ENCODE peak calls at places on chromosomes 16 and 17, in five cellular contexts. One of them, this sample, is unnamed.

GRCh38 chr16:71479420-71479819 is 9.7 kb downstream of the ZNF19 start:
- DNase-seq in K562: peak
- DNase-seq in H1: no peak
- DNase-seq in GM12878: no peak
- DNase-seq in GM12892: no peak
- DNase-seq in this sample: no peak

GRCh38 chr16:48505705-48506104 is 104.3 kb downstream of the N4BP1 start:
- DNase-seq in K562: no peak
- DNase-seq in H1: no peak
- DNase-seq in GM12878: no peak
- DNase-seq in GM12892: no peak
- DNase-seq in this sample: no peak

GRCh38 chr17:83145831-83146230 is 66.4 kb downstream of the METRNL start:
- DNase-seq in K562: no peak
- DNase-seq in H1: no peak
- DNase-seq in GM12878: no peak
- DNase-seq in GM12892: no peak
- DNase-seq in this sample: no peak

GRCh38 chr17:10683853-10684252 is 13.5 kb downstream of the SCO1 start:
- DNase-seq in K562: peak
- DNase-seq in H1: no peak
- DNase-seq in GM12878: no peak
- DNase-seq in GM12892: no peak
- DNase-seq in this sample: no peak

GRCh38 chr16:29811896-29812665 is at the start of gene PRRT2:
- DNase-seq in K562: peak
- DNase-seq in H1: peak
- DNase-seq in GM12878: no peak
- DNase-seq in GM12892: no peak
- DNase-seq in this sample: no peak

GRCh38 chr17:70804161-70804560 is 634.8 kb downstream of the KCNJ2 start:
- DNase-seq in K562: no peak
- DNase-seq in H1: no peak
- DNase-seq in GM12878: no peak
- DNase-seq in GM12892: no peak
- DNase-seq in this sample: no peak

GRCh38 chr16:88716601-88717001 is 10.3 kb downstream of the CTU2 start:
- DNase-seq in K562: no peak
- DNase-seq in H1: no peak
- DNase-seq in GM12878: no peak
- DNase-seq in GM12892: no peak
- DNase-seq in this sample: no peak

GRCh38 chr16:73122604-73123386 is 74.9 kb upstream of the ZFHX3 start:
- DNase-seq in K562: no peak
- DNase-seq in H1: no peak
- DNase-seq in GM12878: no peak
- DNase-seq in GM12892: no peak
- DNase-seq in this sample: no peak

DNA sequence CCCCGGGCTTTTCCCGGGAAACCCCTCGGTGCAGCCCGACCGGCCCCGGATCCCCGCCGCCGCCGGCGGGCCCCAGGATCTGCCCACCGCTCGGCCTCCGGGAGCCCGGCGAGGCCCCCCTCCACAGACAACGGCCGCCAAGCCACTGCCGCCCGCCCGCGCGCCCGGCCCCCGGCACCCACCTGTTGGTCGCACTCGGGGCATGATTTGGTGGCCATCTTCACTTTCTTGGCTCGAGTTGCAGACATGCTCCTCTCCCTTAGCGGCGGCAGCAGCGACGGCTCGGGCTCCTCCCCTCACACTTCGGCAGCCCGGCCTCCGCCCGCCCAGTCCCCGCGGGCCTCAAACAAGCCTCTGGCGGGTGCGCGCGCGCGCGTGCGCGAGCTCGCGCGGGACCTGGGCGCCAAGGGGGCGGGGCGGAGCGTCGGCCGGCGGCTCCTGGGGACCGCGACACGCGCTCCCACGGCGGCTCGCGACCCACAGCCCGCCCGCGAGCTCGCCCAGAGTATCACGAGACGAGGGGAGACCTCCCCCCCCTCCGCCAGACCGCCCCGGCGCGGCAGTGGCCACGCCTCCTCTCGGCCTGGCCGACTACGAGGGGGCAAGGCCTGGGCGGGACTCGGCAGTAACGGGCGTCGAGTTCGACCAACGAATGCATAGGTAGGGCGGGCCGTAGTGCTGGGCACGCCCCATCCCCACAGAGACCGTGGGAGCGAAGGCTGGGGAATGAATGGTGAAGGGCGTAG is at the start of gene C16orf87:
- DNase-seq in K562: peak
- DNase-seq in H1: peak
- DNase-seq in GM12878: peak
- DNase-seq in GM12892: peak
- DNase-seq in this sample: peak
- TF ChIP-seq POLR2A in K562: peak
- TF ChIP-seq POLR2A in H1: peak
- TF ChIP-seq POLR2A in GM12878: peak
- TF ChIP-seq POLR2A in GM12892: peak
- TF ChIP-seq POLR2A in this sample: peak

DNA sequence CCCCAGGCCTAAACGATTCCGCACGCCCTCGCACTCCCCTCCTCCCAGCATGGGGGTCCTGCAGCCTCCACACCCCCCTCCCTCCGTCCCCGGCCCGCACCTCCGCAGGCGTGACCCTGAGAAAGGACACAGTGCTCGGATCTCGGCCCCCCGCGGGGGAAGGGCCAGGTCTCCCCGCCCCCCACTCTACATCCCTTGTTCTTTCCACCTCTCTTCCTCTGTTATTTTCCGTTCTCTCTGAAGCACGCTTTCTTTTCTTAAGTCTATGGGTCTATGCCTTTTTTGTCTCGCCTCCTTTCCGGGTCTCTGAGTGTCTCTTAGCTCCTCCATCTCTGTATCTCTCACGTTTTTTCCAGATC is 2.0 kb upstream of the HES7 start:
- DNase-seq in K562: peak
- DNase-seq in H1: no peak
- DNase-seq in GM12878: no peak
- DNase-seq in GM12892: no peak
- DNase-seq in this sample: no peak
- TF ChIP-seq TAF1 in K562: no peak
- TF ChIP-seq TAF1 in H1: no peak
- TF ChIP-seq TAF1 in GM12878: no peak
- TF ChIP-seq TAF1 in GM12892: no peak
- TF ChIP-seq TAF1 in this sample: no peak

DNA sequence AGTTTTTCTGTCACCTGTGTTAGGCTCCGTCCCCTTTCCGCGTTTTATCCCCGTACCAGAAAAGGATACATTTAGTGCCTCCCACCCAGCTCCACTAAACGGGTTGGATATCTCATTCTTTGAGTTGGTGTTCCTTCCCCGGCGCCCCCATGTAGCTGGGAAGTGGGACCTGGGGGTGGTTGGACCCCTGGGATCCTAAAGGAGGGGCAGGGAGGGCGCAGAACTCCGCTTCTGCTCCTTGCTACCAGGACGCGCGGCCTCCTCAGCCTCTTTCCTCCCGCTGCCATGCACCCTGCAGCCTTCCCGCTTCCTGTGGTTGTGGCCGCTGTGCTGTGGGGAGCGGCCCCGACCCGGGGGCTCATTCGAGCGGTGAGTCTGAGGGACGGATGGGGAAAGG is 555 bp downstream of the RNF167 start:
- DNase-seq in K562: no peak
- DNase-seq in H1: no peak
- DNase-seq in GM12878: no peak
- DNase-seq in GM12892: no peak
- DNase-seq in this sample: no peak
- TF ChIP-seq POLR2A in K562: no peak
- TF ChIP-seq POLR2A in H1: no peak
- TF ChIP-seq POLR2A in GM12878: peak
- TF ChIP-seq POLR2A in GM12892: no peak
- TF ChIP-seq POLR2A in this sample: no peak

GRCh38 chr17:45016823-45017222 is 34.6 kb downstream of the DCAKD start:
- DNase-seq in K562: peak
- DNase-seq in H1: no peak
- DNase-seq in GM12878: no peak
- DNase-seq in GM12892: no peak
- DNase-seq in this sample: no peak

GRCh38 chr17:45019177-45019711 is 32.2 kb downstream of the DCAKD start:
- DNase-seq in K562: peak
- DNase-seq in H1: no peak
- DNase-seq in GM12878: no peak
- DNase-seq in GM12892: peak
- DNase-seq in this sample: peak

GRCh38 chr17:45020354-45021138 is 30.9 kb downstream of the DCAKD start:
- DNase-seq in K562: no peak
- DNase-seq in H1: peak
- DNase-seq in GM12878: no peak
- DNase-seq in GM12892: no peak
- DNase-seq in this sample: no peak

GRCh38 chr17:45016237-45016636 is 35.2 kb downstream of the DCAKD start:
- DNase-seq in K562: no peak
- DNase-seq in H1: no peak
- DNase-seq in GM12878: no peak
- DNase-seq in GM12892: no peak
- DNase-seq in this sample: no peak

DNA sequence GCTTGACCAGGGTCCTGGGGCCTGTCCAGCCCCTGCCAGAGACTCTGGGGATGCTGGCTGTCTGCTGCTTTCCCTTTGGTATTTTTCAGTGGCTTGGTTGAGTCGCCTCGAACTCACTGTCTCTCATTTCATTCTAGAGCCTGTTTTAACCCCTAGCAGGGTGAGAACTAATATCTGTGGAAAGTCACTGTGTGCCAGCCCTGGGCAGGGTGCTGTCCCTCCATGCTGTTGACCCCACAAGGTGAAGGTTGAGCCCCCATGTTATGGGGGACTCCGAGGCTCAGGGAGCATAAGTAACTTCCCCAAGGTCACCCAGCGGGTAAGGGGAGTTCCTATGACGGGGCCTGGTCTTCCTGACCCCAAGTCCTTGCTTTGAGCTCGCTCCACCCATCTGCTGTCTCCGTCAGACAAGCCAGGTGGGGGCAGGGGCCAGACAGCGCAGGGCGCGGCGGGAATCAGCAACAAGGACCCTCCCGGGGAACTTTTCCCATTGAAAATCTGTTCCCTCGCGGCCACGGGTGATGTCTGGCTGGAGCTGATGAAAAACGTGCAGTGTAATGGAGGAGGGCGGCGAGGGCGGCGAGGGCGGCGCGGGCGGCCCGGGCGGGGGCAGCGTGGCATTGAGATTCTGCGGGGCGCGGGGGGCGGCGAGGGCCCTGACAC is 32.8 kb downstream of the DCAKD start:
- DNase-seq in K562: peak
- DNase-seq in H1: no peak
- DNase-seq in GM12878: no peak
- DNase-seq in GM12892: no peak
- DNase-seq in this sample: no peak
- TF ChIP-seq TAF1 in K562: peak
- TF ChIP-seq TAF1 in H1: no peak
- TF ChIP-seq TAF1 in GM12878: no peak
- TF ChIP-seq TAF1 in GM12892: peak
- TF ChIP-seq TAF1 in this sample: no peak